ENCODE peak calls at places on chromosomes 1 and 21, in nine cellular contexts. D, T, B, F, H, E, S, Q and I are unnamed samples.

GRCh38 chr1:197486948-197487347 is 218.9 kb downstream of the CRB1 start:
- DNase-seq in D (no peak), T (no peak), B (no peak), F (no peak), H (no peak), E (peak; percentile 17), S (no peak), Q (no peak), I (no peak)

GRCh38 chr1:204338359-204338758 is 21.4 kb downstream of the PLEKHA6 start:
- DNase-seq in D (no peak), T (no peak), B (no peak), F (no peak), H (no peak), E (no peak), S (no peak), Q (no peak), I (no peak)

GRCh38 chr1:905811-906531 is 17.8 kb upstream of the SAMD11 start:
- DNase-seq in D (no peak), T (no peak), B (no peak), F (no peak), H (no peak), E (no peak), S (no peak), Q (no peak), I (no peak)

GRCh38 chr1:157156058-157156541 is 17.9 kb upstream of the ETV3 start:
- DNase-seq in D (peak; percentile 37), T (peak; percentile 51), B (peak; percentile 63), F (peak; percentile 55), H (peak; percentile 57), E (peak; percentile 56), S (peak; percentile 92), Q (peak; percentile 64), I (peak; percentile 86)

GRCh38 chr1:213162338-213162737 is 111.3 kb downstream of the RPS6KC1 start:
- DNase-seq in D (no peak), T (no peak), B (no peak), F (no peak), H (no peak), E (peak; percentile 62), S (no peak), Q (no peak), I (no peak)

GRCh38 chr1:40078512-40079333 is 18.3 kb downstream of the PPT1 start:
- DNase-seq in D (no peak), T (no peak), B (peak; percentile 33), F (no peak), H (peak; percentile 38), E (peak; percentile 50), S (peak; percentile 51), Q (no peak), I (peak; percentile 69)

GRCh38 chr1:18294437-18295176 is 186.1 kb upstream of the KLHDC7A start:
- DNase-seq in D (no peak), T (no peak), B (no peak), F (no peak), H (no peak), E (no peak), S (no peak), Q (no peak), I (no peak)

GRCh38 chr1:211632117-211632807 is 43.2 kb downstream of the NEK2 start:
- DNase-seq in D (no peak), T (no peak), B (no peak), F (no peak), H (no peak), E (no peak), S (no peak), Q (no peak), I (no peak)

GRCh38 chr1:94327001-94327685 is 89.8 kb upstream of the ARHGAP29 start:
- DNase-seq in D (no peak), T (no peak), B (no peak), F (no peak), H (no peak), E (no peak), S (peak; percentile 67), Q (no peak), I (no peak)

GRCh38 chr1:167502719-167503452 is 15.4 kb downstream of the CD247 start:
- DNase-seq in D (no peak), T (no peak), B (no peak), F (no peak), H (no peak), E (no peak), S (no peak), Q (no peak), I (no peak)

GRCh38 chr1:244857761-244858160 is 6.6 kb downstream of the HNRNPU start:
- DNase-seq in D (no peak), T (no peak), B (no peak), F (no peak), H (no peak), E (no peak), S (no peak), Q (no peak), I (no peak)

GRCh38 chr1:94599090-94599813 is 57.7 kb upstream of the F3 start:
- DNase-seq in D (peak; percentile 35), T (no peak), B (no peak), F (peak; percentile 27), H (no peak), E (peak; percentile 43), S (no peak), Q (no peak), I (no peak)

GRCh38 chr1:218317061-218317460 is 28.1 kb upstream of the TGFB2 start:
- DNase-seq in D (no peak), T (no peak), B (no peak), F (no peak), H (no peak), E (no peak), S (no peak), Q (no peak), I (no peak)

GRCh38 chr21:38787461-38788274 is 18.1 kb upstream of the ETS2 start:
- DNase-seq in D (no peak), T (no peak), B (no peak), F (no peak), H (no peak), E (peak; percentile 58), S (peak; percentile 15), Q (no peak), I (no peak)

GRCh38 chr1:22117851-22118250 is 25.0 kb downstream of the WNT4 start:
- DNase-seq in D (no peak), T (no peak), B (no peak), F (no peak), H (no peak), E (peak; percentile 64), S (no peak), Q (no peak), I (no peak)

GRCh38 chr1:25503551-25504426 is 39.6 kb upstream of the LDLRAP1 start:
- DNase-seq in D (no peak), T (no peak), B (peak; percentile 43), F (no peak), H (peak; percentile 16), E (no peak), S (peak; percentile 50), Q (peak; percentile 25), I (peak; percentile 74)

GRCh38 chr1:246583448-246584185 is 17.4 kb downstream of the CNST start:
- DNase-seq in D (no peak), T (no peak), B (no peak), F (no peak), H (no peak), E (peak; percentile 66), S (no peak), Q (no peak), I (no peak)

GRCh38 chr1:55650449-55650848 is 435.3 kb upstream of the USP24 start:
- DNase-seq in D (no peak), T (no peak), B (no peak), F (no peak), H (no peak), E (peak; percentile 35), S (no peak), Q (no peak), I (no peak)

GRCh38 chr1:192225713-192226112 is 67.5 kb downstream of the RGS18 start:
- DNase-seq in D (no peak), T (no peak), B (no peak), F (no peak), H (no peak), E (peak; percentile 63), S (no peak), Q (no peak), I (no peak)

GRCh38 chr1:229091721-229092136 is 179.2 kb upstream of the RAB4A start:
- DNase-seq in D (no peak), T (no peak), B (no peak), F (no peak), H (no peak), E (no peak), S (no peak), Q (no peak), I (no peak)

GRCh38 chr1:3007298-3008147 is 13.7 kb upstream of the ACTRT2 start:
- DNase-seq in D (no peak), T (no peak), B (no peak), F (no peak), H (no peak), E (no peak), S (no peak), Q (no peak), I (no peak)

GRCh38 chr1:115725600-115725999 is 42.9 kb downstream of the CASQ2 start:
- DNase-seq in D (no peak), T (no peak), B (no peak), F (no peak), H (no peak), E (peak; percentile 55), S (peak; percentile 19), Q (no peak), I (no peak)

GRCh38 chr1:109718495-109718894 is 6.4 kb downstream of the GSTM5 start:
- DNase-seq in D (no peak), T (no peak), B (no peak), F (no peak), H (no peak), E (no peak), S (no peak), Q (no peak), I (no peak)

GRCh38 chr1:211352985-211353515 is 26.4 kb downstream of the TRAF5 start:
- DNase-seq in D (no peak), T (no peak), B (peak; percentile 50), F (no peak), H (peak; percentile 26), E (no peak), S (no peak), Q (peak; percentile 36), I (peak; percentile 48)

GRCh38 chr1:5522605-5523145 is 469.6 kb downstream of the NPHP4 start:
- DNase-seq in D (no peak), T (no peak), B (no peak), F (no peak), H (no peak), E (no peak), S (no peak), Q (no peak), I (no peak)